ENCODE peak calls at places on chromosomes 13 and 19, in four cellular contexts. One of them, this sample, is unnamed.
A peak's percentile ranks its signal among the peaks of the same experiment; 100 is the strongest.

GRCh38 chr19:42635233-42635539 is 40.5 kb upstream of the CEACAM8 start:
- ATAC-seq in RWPE2: no peak
- ATAC-seq in naive thymus-derived CD8-positive, alpha-beta T cell: no peak
- ATAC-seq in upper lobe of right lung: no peak
- ATAC-seq in this sample: no peak

GRCh38 chr13:52345048-52345447 is 60.9 kb downstream of the THSD1 start:
- ATAC-seq in RWPE2: peak; percentile 53
- ATAC-seq in naive thymus-derived CD8-positive, alpha-beta T cell: no peak
- ATAC-seq in upper lobe of right lung: no peak
- ATAC-seq in this sample: no peak

GRCh38 chr19:38850976-38851621 is 1.3 kb upstream of the HNRNPL start:
- ATAC-seq in RWPE2: no peak
- ATAC-seq in naive thymus-derived CD8-positive, alpha-beta T cell: no peak
- ATAC-seq in upper lobe of right lung: no peak
- ATAC-seq in this sample: no peak

GRCh38 chr19:38183227-38183914 is 40.7 kb downstream of the DPF1 start:
- ATAC-seq in RWPE2: no peak
- ATAC-seq in naive thymus-derived CD8-positive, alpha-beta T cell: no peak
- ATAC-seq in upper lobe of right lung: peak; percentile 53
- ATAC-seq in this sample: peak; percentile 83

GRCh38 chr19:1805401-1806183 is 6.5 kb downstream of the ATP8B3 start:
- ATAC-seq in RWPE2: no peak
- ATAC-seq in naive thymus-derived CD8-positive, alpha-beta T cell: no peak
- ATAC-seq in upper lobe of right lung: no peak
- ATAC-seq in this sample: no peak

GRCh38 chr19:1619703-1620102 is 14.4 kb upstream of the UQCR11 start:
- ATAC-seq in RWPE2: no peak
- ATAC-seq in naive thymus-derived CD8-positive, alpha-beta T cell: no peak
- ATAC-seq in upper lobe of right lung: no peak
- ATAC-seq in this sample: no peak

GRCh38 chr13:27928353-27928804 is 8.6 kb downstream of the PDX1 start:
- ATAC-seq in RWPE2: no peak
- ATAC-seq in naive thymus-derived CD8-positive, alpha-beta T cell: no peak
- ATAC-seq in upper lobe of right lung: no peak
- ATAC-seq in this sample: no peak

GRCh38 chr19:49988433-49988832 is 27.5 kb upstream of the SIGLEC11 start:
- ATAC-seq in RWPE2: peak; percentile 18
- ATAC-seq in naive thymus-derived CD8-positive, alpha-beta T cell: no peak
- ATAC-seq in upper lobe of right lung: no peak
- ATAC-seq in this sample: no peak

GRCh38 chr13:110560606-110561334 is 752 bp downstream of the RAB20 start:
- ATAC-seq in RWPE2: peak; percentile 31
- ATAC-seq in naive thymus-derived CD8-positive, alpha-beta T cell: peak; percentile 11
- ATAC-seq in upper lobe of right lung: peak; percentile 29
- ATAC-seq in this sample: peak; percentile 22

GRCh38 chr13:34137200-34137599 is 319.3 kb downstream of the RFC3 start:
- ATAC-seq in RWPE2: no peak
- ATAC-seq in naive thymus-derived CD8-positive, alpha-beta T cell: no peak
- ATAC-seq in upper lobe of right lung: no peak
- ATAC-seq in this sample: no peak

GRCh38 chr19:35856001-35856400 is 710 bp upstream of the KIRREL2 start:
- ATAC-seq in RWPE2: peak; percentile 47
- ATAC-seq in naive thymus-derived CD8-positive, alpha-beta T cell: no peak
- ATAC-seq in upper lobe of right lung: no peak
- ATAC-seq in this sample: peak; percentile 16

GRCh38 chr13:59979589-59979988 is 184.1 kb downstream of the DIAPH3 start:
- ATAC-seq in RWPE2: no peak
- ATAC-seq in naive thymus-derived CD8-positive, alpha-beta T cell: peak; percentile 39
- ATAC-seq in upper lobe of right lung: no peak
- ATAC-seq in this sample: no peak

GRCh38 chr13:98577823-98578285 is 947 bp upstream of the STK24 start:
- ATAC-seq in RWPE2: peak; percentile 25
- ATAC-seq in naive thymus-derived CD8-positive, alpha-beta T cell: no peak
- ATAC-seq in upper lobe of right lung: peak; percentile 0
- ATAC-seq in this sample: no peak

GRCh38 chr19:42175952-42176648 is 41.4 kb downstream of the DEDD2 start:
- ATAC-seq in RWPE2: no peak
- ATAC-seq in naive thymus-derived CD8-positive, alpha-beta T cell: peak; percentile 43
- ATAC-seq in upper lobe of right lung: no peak
- ATAC-seq in this sample: no peak

GRCh38 chr19:15556634-15557181 is 48.4 kb downstream of the CYP4F22 start:
- ATAC-seq in RWPE2: peak; percentile 8
- ATAC-seq in naive thymus-derived CD8-positive, alpha-beta T cell: no peak
- ATAC-seq in upper lobe of right lung: no peak
- ATAC-seq in this sample: peak; percentile 24

GRCh38 chr19:31325342-31325741 is 23.9 kb downstream of the TSHZ3 start:
- ATAC-seq in RWPE2: no peak
- ATAC-seq in naive thymus-derived CD8-positive, alpha-beta T cell: no peak
- ATAC-seq in upper lobe of right lung: no peak
- ATAC-seq in this sample: no peak

GRCh38 chr13:92379371-92379770 is 847.2 kb upstream of the GPC6 start:
- ATAC-seq in RWPE2: no peak
- ATAC-seq in naive thymus-derived CD8-positive, alpha-beta T cell: no peak
- ATAC-seq in upper lobe of right lung: no peak
- ATAC-seq in this sample: no peak

GRCh38 chr13:59483441-59484116 is 680.1 kb downstream of the DIAPH3 start:
- ATAC-seq in RWPE2: no peak
- ATAC-seq in naive thymus-derived CD8-positive, alpha-beta T cell: no peak
- ATAC-seq in upper lobe of right lung: no peak
- ATAC-seq in this sample: no peak

GRCh38 chr13:110882228-110882627 is 32.6 kb downstream of the ANKRD10 start:
- ATAC-seq in RWPE2: no peak
- ATAC-seq in naive thymus-derived CD8-positive, alpha-beta T cell: no peak
- ATAC-seq in upper lobe of right lung: no peak
- ATAC-seq in this sample: no peak

GRCh38 chr19:35644987-35645679 is 3.0 kb upstream of the COX6B1 start:
- ATAC-seq in RWPE2: no peak
- ATAC-seq in naive thymus-derived CD8-positive, alpha-beta T cell: no peak
- ATAC-seq in upper lobe of right lung: peak; percentile 27
- ATAC-seq in this sample: no peak

GRCh38 chr13:102873653-102874052 is 27.8 kb downstream of the ERCC5 start:
- ATAC-seq in RWPE2: peak; percentile 72
- ATAC-seq in naive thymus-derived CD8-positive, alpha-beta T cell: no peak
- ATAC-seq in upper lobe of right lung: no peak
- ATAC-seq in this sample: no peak

GRCh38 chr13:46687810-46688209 is 109.2 kb downstream of the ESD start:
- ATAC-seq in RWPE2: peak; percentile 78
- ATAC-seq in naive thymus-derived CD8-positive, alpha-beta T cell: peak; percentile 74
- ATAC-seq in upper lobe of right lung: peak; percentile 60
- ATAC-seq in this sample: peak; percentile 52

GRCh38 chr19:1232652-1233360 is 5.0 kb downstream of the CBARP start:
- ATAC-seq in RWPE2: peak; percentile 13
- ATAC-seq in naive thymus-derived CD8-positive, alpha-beta T cell: no peak
- ATAC-seq in upper lobe of right lung: peak; percentile 8
- ATAC-seq in this sample: peak; percentile 2

GRCh38 chr13:109575821-109576220 is 210.6 kb downstream of the IRS2 start:
- ATAC-seq in RWPE2: no peak
- ATAC-seq in naive thymus-derived CD8-positive, alpha-beta T cell: no peak
- ATAC-seq in upper lobe of right lung: no peak
- ATAC-seq in this sample: no peak

GRCh38 chr13:26727122-26727521 is 33.5 kb downstream of the GPR12 start:
- ATAC-seq in RWPE2: no peak
- ATAC-seq in naive thymus-derived CD8-positive, alpha-beta T cell: no peak
- ATAC-seq in upper lobe of right lung: no peak
- ATAC-seq in this sample: no peak

GRCh38 chr19:6802336-6803035 is 30.0 kb downstream of the VAV1 start:
- ATAC-seq in RWPE2: no peak
- ATAC-seq in naive thymus-derived CD8-positive, alpha-beta T cell: peak; percentile 36
- ATAC-seq in upper lobe of right lung: peak; percentile 89
- ATAC-seq in this sample: peak; percentile 49

GRCh38 chr13:64850017-64850416 is 2380.1 kb downstream of the PCDH9 start:
- ATAC-seq in RWPE2: no peak
- ATAC-seq in naive thymus-derived CD8-positive, alpha-beta T cell: no peak
- ATAC-seq in upper lobe of right lung: no peak
- ATAC-seq in this sample: no peak

This sample was measured in esophagus mucosa.